ENCODE peak calls at places on chromosome 22, in seven cellular contexts. One of them, this sample, is unnamed.

GRCh38 chr22:19287076-19287724 is 4.3 kb downstream of the CLTCL1 start:
- DNase-seq in heart left ventricle: no peak
- DNase-seq in A172: peak; percentile 62
- DNase-seq in foreskin fibroblast: peak; percentile 47
- DNase-seq in small intestine: peak; percentile 38
- DNase-seq in endodermal cell: no peak
- DNase-seq in activated CD8-positive, alpha-beta memory T cell treated with anti-CD3 and anti-CD28 coated beads, Interleukin-2, amount 50 U/mL, for 48 hours: no peak
- DNase-seq in this sample: no peak

GRCh38 chr22:17754233-17754925 is 19.9 kb downstream of the BID start:
- DNase-seq in heart left ventricle: no peak
- DNase-seq in A172: no peak
- DNase-seq in foreskin fibroblast: no peak
- DNase-seq in small intestine: no peak
- DNase-seq in endodermal cell: peak; percentile 73
- DNase-seq in activated CD8-positive, alpha-beta memory T cell treated with anti-CD3 and anti-CD28 coated beads, Interleukin-2, amount 50 U/mL, for 48 hours: no peak
- DNase-seq in this sample: no peak

GRCh38 chr22:43835166-43835565 is 23.1 kb upstream of the EFCAB6 start:
- DNase-seq in heart left ventricle: no peak
- DNase-seq in A172: no peak
- DNase-seq in foreskin fibroblast: no peak
- DNase-seq in small intestine: no peak
- DNase-seq in endodermal cell: no peak
- DNase-seq in activated CD8-positive, alpha-beta memory T cell treated with anti-CD3 and anti-CD28 coated beads, Interleukin-2, amount 50 U/mL, for 48 hours: no peak
- DNase-seq in this sample: no peak

GRCh38 chr22:49910229-49911155 is 7.7 kb downstream of the ALG12 start:
- DNase-seq in heart left ventricle: no peak
- DNase-seq in A172: no peak
- DNase-seq in foreskin fibroblast: no peak
- DNase-seq in small intestine: no peak
- DNase-seq in endodermal cell: no peak
- DNase-seq in activated CD8-positive, alpha-beta memory T cell treated with anti-CD3 and anti-CD28 coated beads, Interleukin-2, amount 50 U/mL, for 48 hours: no peak
- DNase-seq in this sample: no peak

GRCh38 chr22:41410311-41410751 is 28.6 kb downstream of the TEF start:
- DNase-seq in heart left ventricle: peak; percentile 75
- DNase-seq in A172: no peak
- DNase-seq in foreskin fibroblast: no peak
- DNase-seq in small intestine: no peak
- DNase-seq in endodermal cell: no peak
- DNase-seq in activated CD8-positive, alpha-beta memory T cell treated with anti-CD3 and anti-CD28 coated beads, Interleukin-2, amount 50 U/mL, for 48 hours: no peak
- DNase-seq in this sample: no peak

GRCh38 chr22:17369553-17370035 is 334 bp downstream of the CECR2 start:
- DNase-seq in heart left ventricle: peak; percentile 71
- DNase-seq in A172: no peak
- DNase-seq in foreskin fibroblast: peak; percentile 8
- DNase-seq in small intestine: no peak
- DNase-seq in endodermal cell: peak; percentile 84
- DNase-seq in activated CD8-positive, alpha-beta memory T cell treated with anti-CD3 and anti-CD28 coated beads, Interleukin-2, amount 50 U/mL, for 48 hours: peak; percentile 65
- DNase-seq in this sample: no peak

GRCh38 chr22:36879775-36880174 is 19.0 kb downstream of the NCF4 start:
- DNase-seq in heart left ventricle: no peak
- DNase-seq in A172: no peak
- DNase-seq in foreskin fibroblast: no peak
- DNase-seq in small intestine: no peak
- DNase-seq in endodermal cell: no peak
- DNase-seq in activated CD8-positive, alpha-beta memory T cell treated with anti-CD3 and anti-CD28 coated beads, Interleukin-2, amount 50 U/mL, for 48 hours: no peak
- DNase-seq in this sample: no peak

GRCh38 chr22:17960695-17961442 is 63.5 kb downstream of the MICAL3 start:
- DNase-seq in heart left ventricle: no peak
- DNase-seq in A172: no peak
- DNase-seq in foreskin fibroblast: no peak
- DNase-seq in small intestine: no peak
- DNase-seq in endodermal cell: peak; percentile 80
- DNase-seq in activated CD8-positive, alpha-beta memory T cell treated with anti-CD3 and anti-CD28 coated beads, Interleukin-2, amount 50 U/mL, for 48 hours: no peak
- DNase-seq in this sample: no peak

GRCh38 chr22:31639640-31640039 is 22.4 kb downstream of the PISD start:
- DNase-seq in heart left ventricle: no peak
- DNase-seq in A172: no peak
- DNase-seq in foreskin fibroblast: no peak
- DNase-seq in small intestine: no peak
- DNase-seq in endodermal cell: no peak
- DNase-seq in activated CD8-positive, alpha-beta memory T cell treated with anti-CD3 and anti-CD28 coated beads, Interleukin-2, amount 50 U/mL, for 48 hours: no peak
- DNase-seq in this sample: no peak

GRCh38 chr22:46635756-46636155 is 15.6 kb downstream of the GRAMD4 start:
- DNase-seq in heart left ventricle: peak; percentile 53
- DNase-seq in A172: no peak
- DNase-seq in foreskin fibroblast: no peak
- DNase-seq in small intestine: no peak
- DNase-seq in endodermal cell: peak; percentile 79
- DNase-seq in activated CD8-positive, alpha-beta memory T cell treated with anti-CD3 and anti-CD28 coated beads, Interleukin-2, amount 50 U/mL, for 48 hours: no peak
- DNase-seq in this sample: no peak

GRCh38 chr22:24435861-24436351 is 8.5 kb downstream of the ADORA2A start:
- DNase-seq in heart left ventricle: peak; percentile 64
- DNase-seq in A172: no peak
- DNase-seq in foreskin fibroblast: peak; percentile 73
- DNase-seq in small intestine: no peak
- DNase-seq in endodermal cell: no peak
- DNase-seq in activated CD8-positive, alpha-beta memory T cell treated with anti-CD3 and anti-CD28 coated beads, Interleukin-2, amount 50 U/mL, for 48 hours: no peak
- DNase-seq in this sample: no peak

GRCh38 chr22:35076648-35077047 is 10.7 kb downstream of the ISX start:
- DNase-seq in heart left ventricle: no peak
- DNase-seq in A172: no peak
- DNase-seq in foreskin fibroblast: no peak
- DNase-seq in small intestine: peak; percentile 47
- DNase-seq in endodermal cell: no peak
- DNase-seq in activated CD8-positive, alpha-beta memory T cell treated with anti-CD3 and anti-CD28 coated beads, Interleukin-2, amount 50 U/mL, for 48 hours: no peak
- DNase-seq in this sample: no peak

GRCh38 chr22:46547883-46548244 is 10.4 kb upstream of the CELSR1 start:
- DNase-seq in heart left ventricle: no peak
- DNase-seq in A172: peak; percentile 85
- DNase-seq in foreskin fibroblast: peak; percentile 92
- DNase-seq in small intestine: no peak
- DNase-seq in endodermal cell: peak; percentile 36
- DNase-seq in activated CD8-positive, alpha-beta memory T cell treated with anti-CD3 and anti-CD28 coated beads, Interleukin-2, amount 50 U/mL, for 48 hours: no peak
- DNase-seq in this sample: peak; percentile 53

GRCh38 chr22:23565288-23565941 is 14.7 kb downstream of the IGLL1 start:
- DNase-seq in heart left ventricle: no peak
- DNase-seq in A172: no peak
- DNase-seq in foreskin fibroblast: peak; percentile 17
- DNase-seq in small intestine: no peak
- DNase-seq in endodermal cell: peak; percentile 82
- DNase-seq in activated CD8-positive, alpha-beta memory T cell treated with anti-CD3 and anti-CD28 coated beads, Interleukin-2, amount 50 U/mL, for 48 hours: peak; percentile 53
- DNase-seq in this sample: no peak

GRCh38 chr22:24736526-24737050 is 37.9 kb downstream of the PIWIL3 start:
- DNase-seq in heart left ventricle: no peak
- DNase-seq in A172: no peak
- DNase-seq in foreskin fibroblast: no peak
- DNase-seq in small intestine: no peak
- DNase-seq in endodermal cell: no peak
- DNase-seq in activated CD8-positive, alpha-beta memory T cell treated with anti-CD3 and anti-CD28 coated beads, Interleukin-2, amount 50 U/mL, for 48 hours: no peak
- DNase-seq in this sample: no peak

GRCh38 chr22:31141551-31141950 is 1.2 kb upstream of the PLA2G3 start:
- DNase-seq in heart left ventricle: peak; percentile 20
- DNase-seq in A172: no peak
- DNase-seq in foreskin fibroblast: no peak
- DNase-seq in small intestine: no peak
- DNase-seq in endodermal cell: peak; percentile 36
- DNase-seq in activated CD8-positive, alpha-beta memory T cell treated with anti-CD3 and anti-CD28 coated beads, Interleukin-2, amount 50 U/mL, for 48 hours: no peak
- DNase-seq in this sample: no peak

GRCh38 chr22:45994516-45995404 is 17.8 kb upstream of the WNT7B start:
- DNase-seq in heart left ventricle: peak; percentile 94
- DNase-seq in A172: peak; percentile 53
- DNase-seq in foreskin fibroblast: peak; percentile 84
- DNase-seq in small intestine: peak; percentile 67
- DNase-seq in endodermal cell: peak; percentile 97
- DNase-seq in activated CD8-positive, alpha-beta memory T cell treated with anti-CD3 and anti-CD28 coated beads, Interleukin-2, amount 50 U/mL, for 48 hours: peak; percentile 100
- DNase-seq in this sample: peak; percentile 67

GRCh38 chr22:24563246-24563645 is 7.4 kb downstream of the SNRPD3 start:
- DNase-seq in heart left ventricle: no peak
- DNase-seq in A172: no peak
- DNase-seq in foreskin fibroblast: no peak
- DNase-seq in small intestine: no peak
- DNase-seq in endodermal cell: no peak
- DNase-seq in activated CD8-positive, alpha-beta memory T cell treated with anti-CD3 and anti-CD28 coated beads, Interleukin-2, amount 50 U/mL, for 48 hours: no peak
- DNase-seq in this sample: no peak

GRCh38 chr22:26245001-26245400 is 75.7 kb downstream of the SEZ6L start:
- DNase-seq in heart left ventricle: no peak
- DNase-seq in A172: no peak
- DNase-seq in foreskin fibroblast: no peak
- DNase-seq in small intestine: no peak
- DNase-seq in endodermal cell: no peak
- DNase-seq in activated CD8-positive, alpha-beta memory T cell treated with anti-CD3 and anti-CD28 coated beads, Interleukin-2, amount 50 U/mL, for 48 hours: no peak
- DNase-seq in this sample: no peak

GRCh38 chr22:22463855-22464540 is 44.5 kb downstream of the ZNF280B start:
- DNase-seq in heart left ventricle: no peak
- DNase-seq in A172: peak; percentile 35
- DNase-seq in foreskin fibroblast: peak; percentile 83
- DNase-seq in small intestine: peak; percentile 57
- DNase-seq in endodermal cell: peak; percentile 84
- DNase-seq in activated CD8-positive, alpha-beta memory T cell treated with anti-CD3 and anti-CD28 coated beads, Interleukin-2, amount 50 U/mL, for 48 hours: peak; percentile 70
- DNase-seq in this sample: peak; percentile 27

GRCh38 chr22:23285734-23286133 is 105.4 kb downstream of the BCR start:
- DNase-seq in heart left ventricle: no peak
- DNase-seq in A172: no peak
- DNase-seq in foreskin fibroblast: no peak
- DNase-seq in small intestine: no peak
- DNase-seq in endodermal cell: no peak
- DNase-seq in activated CD8-positive, alpha-beta memory T cell treated with anti-CD3 and anti-CD28 coated beads, Interleukin-2, amount 50 U/mL, for 48 hours: no peak
- DNase-seq in this sample: no peak

GRCh38 chr22:40058265-40058664 is 63.5 kb downstream of the FAM83F start:
- DNase-seq in heart left ventricle: no peak
- DNase-seq in A172: no peak
- DNase-seq in foreskin fibroblast: no peak
- DNase-seq in small intestine: no peak
- DNase-seq in endodermal cell: no peak
- DNase-seq in activated CD8-positive, alpha-beta memory T cell treated with anti-CD3 and anti-CD28 coated beads, Interleukin-2, amount 50 U/mL, for 48 hours: peak; percentile 76
- DNase-seq in this sample: no peak

GRCh38 chr22:20571531-20572007 is 64.2 kb downstream of the MED15 start:
- DNase-seq in heart left ventricle: no peak
- DNase-seq in A172: no peak
- DNase-seq in foreskin fibroblast: peak; percentile 51
- DNase-seq in small intestine: peak; percentile 29
- DNase-seq in endodermal cell: peak; percentile 84
- DNase-seq in activated CD8-positive, alpha-beta memory T cell treated with anti-CD3 and anti-CD28 coated beads, Interleukin-2, amount 50 U/mL, for 48 hours: peak; percentile 91
- DNase-seq in this sample: no peak

GRCh38 chr22:35686298-35686697 is 31.4 kb upstream of the APOL5 start:
- DNase-seq in heart left ventricle: no peak
- DNase-seq in A172: no peak
- DNase-seq in foreskin fibroblast: no peak
- DNase-seq in small intestine: no peak
- DNase-seq in endodermal cell: no peak
- DNase-seq in activated CD8-positive, alpha-beta memory T cell treated with anti-CD3 and anti-CD28 coated beads, Interleukin-2, amount 50 U/mL, for 48 hours: no peak
- DNase-seq in this sample: no peak

GRCh38 chr22:42116848-42117424 is 13.7 kb downstream of the CYP2D6 start:
- DNase-seq in heart left ventricle: no peak
- DNase-seq in A172: no peak
- DNase-seq in foreskin fibroblast: peak; percentile 36
- DNase-seq in small intestine: peak; percentile 25
- DNase-seq in endodermal cell: peak; percentile 85
- DNase-seq in activated CD8-positive, alpha-beta memory T cell treated with anti-CD3 and anti-CD28 coated beads, Interleukin-2, amount 50 U/mL, for 48 hours: no peak
- DNase-seq in this sample: no peak

GRCh38 chr22:49969751-49970527 is 9.4 kb downstream of the PIM3 start:
- DNase-seq in heart left ventricle: peak; percentile 53
- DNase-seq in A172: no peak
- DNase-seq in foreskin fibroblast: no peak
- DNase-seq in small intestine: no peak
- DNase-seq in endodermal cell: peak; percentile 47
- DNase-seq in activated CD8-positive, alpha-beta memory T cell treated with anti-CD3 and anti-CD28 coated beads, Interleukin-2, amount 50 U/mL, for 48 hours: peak; percentile 66
- DNase-seq in this sample: no peak

GRCh38 chr22:47213571-47214230 is 451.3 kb downstream of the TBC1D22A start:
- DNase-seq in heart left ventricle: no peak
- DNase-seq in A172: no peak
- DNase-seq in foreskin fibroblast: no peak
- DNase-seq in small intestine: peak; percentile 41
- DNase-seq in endodermal cell: peak; percentile 87
- DNase-seq in activated CD8-positive, alpha-beta memory T cell treated with anti-CD3 and anti-CD28 coated beads, Interleukin-2, amount 50 U/mL, for 48 hours: peak; percentile 81
- DNase-seq in this sample: no peak

GRCh38 chr22:49975543-49976389 is 15.2 kb downstream of the PIM3 start:
- DNase-seq in heart left ventricle: no peak
- DNase-seq in A172: no peak
- DNase-seq in foreskin fibroblast: peak; percentile 55
- DNase-seq in small intestine: no peak
- DNase-seq in endodermal cell: peak; percentile 79
- DNase-seq in activated CD8-positive, alpha-beta memory T cell treated with anti-CD3 and anti-CD28 coated beads, Interleukin-2, amount 50 U/mL, for 48 hours: peak; percentile 80
- DNase-seq in this sample: no peak

GRCh38 chr22:46068908-46069481 is 81.3 kb upstream of the PPARA start:
- DNase-seq in heart left ventricle: no peak
- DNase-seq in A172: peak; percentile 54
- DNase-seq in foreskin fibroblast: peak; percentile 91
- DNase-seq in small intestine: peak; percentile 53
- DNase-seq in endodermal cell: no peak
- DNase-seq in activated CD8-positive, alpha-beta memory T cell treated with anti-CD3 and anti-CD28 coated beads, Interleukin-2, amount 50 U/mL, for 48 hours: no peak
- DNase-seq in this sample: peak; percentile 87

GRCh38 chr22:46758867-46759290 is 3.6 kb upstream of the TBC1D22A start:
- DNase-seq in heart left ventricle: peak; percentile 63
- DNase-seq in A172: peak; percentile 61
- DNase-seq in foreskin fibroblast: peak; percentile 83
- DNase-seq in small intestine: peak; percentile 98
- DNase-seq in endodermal cell: peak; percentile 89
- DNase-seq in activated CD8-positive, alpha-beta memory T cell treated with anti-CD3 and anti-CD28 coated beads, Interleukin-2, amount 50 U/mL, for 48 hours: no peak
- DNase-seq in this sample: peak; percentile 38

GRCh38 chr22:32823024-32823730 is 21.7 kb downstream of the TIMP3 start:
- DNase-seq in heart left ventricle: no peak
- DNase-seq in A172: peak; percentile 26
- DNase-seq in foreskin fibroblast: peak; percentile 50
- DNase-seq in small intestine: peak; percentile 49
- DNase-seq in endodermal cell: peak; percentile 92
- DNase-seq in activated CD8-positive, alpha-beta memory T cell treated with anti-CD3 and anti-CD28 coated beads, Interleukin-2, amount 50 U/mL, for 48 hours: no peak
- DNase-seq in this sample: peak; percentile 15

GRCh38 chr22:29798801-29799200 is 31.6 kb downstream of the UQCR10 start:
- DNase-seq in heart left ventricle: no peak
- DNase-seq in A172: no peak
- DNase-seq in foreskin fibroblast: no peak
- DNase-seq in small intestine: no peak
- DNase-seq in endodermal cell: no peak
- DNase-seq in activated CD8-positive, alpha-beta memory T cell treated with anti-CD3 and anti-CD28 coated beads, Interleukin-2, amount 50 U/mL, for 48 hours: no peak
- DNase-seq in this sample: no peak

GRCh38 chr22:48478124-48478523 is 1349.5 kb downstream of the BRD1 start:
- DNase-seq in heart left ventricle: no peak
- DNase-seq in A172: no peak
- DNase-seq in foreskin fibroblast: no peak
- DNase-seq in small intestine: no peak
- DNase-seq in endodermal cell: no peak
- DNase-seq in activated CD8-positive, alpha-beta memory T cell treated with anti-CD3 and anti-CD28 coated beads, Interleukin-2, amount 50 U/mL, for 48 hours: peak; percentile 3
- DNase-seq in this sample: no peak

GRCh38 chr22:30187726-30188407 is 58.7 kb downstream of the LIF start:
- DNase-seq in heart left ventricle: no peak
- DNase-seq in A172: no peak
- DNase-seq in foreskin fibroblast: peak; percentile 55
- DNase-seq in small intestine: no peak
- DNase-seq in endodermal cell: no peak
- DNase-seq in activated CD8-positive, alpha-beta memory T cell treated with anti-CD3 and anti-CD28 coated beads, Interleukin-2, amount 50 U/mL, for 48 hours: no peak
- DNase-seq in this sample: no peak

GRCh38 chr22:44914026-44914721 is 95.6 kb downstream of the PHF21B start:
- DNase-seq in heart left ventricle: no peak
- DNase-seq in A172: no peak
- DNase-seq in foreskin fibroblast: no peak
- DNase-seq in small intestine: no peak
- DNase-seq in endodermal cell: peak; percentile 35
- DNase-seq in activated CD8-positive, alpha-beta memory T cell treated with anti-CD3 and anti-CD28 coated beads, Interleukin-2, amount 50 U/mL, for 48 hours: no peak
- DNase-seq in this sample: no peak

This sample was measured in H4.